ENCODE peak calls at places on chromosomes 1 and 21, in eight cellular contexts. S, R, Y, V, L, G, T and Z are unnamed samples.

GRCh38 chr1:962381-963350 is 2.3 kb downstream of the KLHL17 start:
- DNase-seq in Y (no peak), R (no peak), L (no peak), G (no peak), T (no peak), S (no peak), V (no peak), Z (no peak)

GRCh38 chr1:112840631-112841624 is 115.1 kb downstream of the SLC16A1 start:
- DNase-seq in G (no peak), L (peak; percentile 64), V (peak; percentile 89), T (no peak), R (no peak), S (no peak), Y (no peak), Z (no peak)

GRCh38 chr1:117339866-117340357 is 27.3 kb upstream of the MAN1A2 start:
- DNase-seq in L (no peak), Y (no peak), R (no peak), G (no peak), V (peak; percentile 79), S (no peak), T (no peak), Z (no peak)

GRCh38 chr1:184945678-184946412 is 28.5 kb downstream of the NIBAN1 start:
- DNase-seq in S (no peak), G (no peak), Y (no peak), R (no peak), L (no peak), V (no peak), T (no peak), Z (no peak)

GRCh38 chr1:55309786-55310516 is 94.8 kb upstream of the USP24 start:
- DNase-seq in S (no peak), L (no peak), T (no peak), Y (no peak), V (no peak), R (no peak), G (no peak), Z (no peak)

GRCh38 chr1:54608561-54609230 is 14.6 kb downstream of the FAM151A start:
- DNase-seq in R (no peak), L (no peak), S (no peak), T (no peak), V (no peak), G (no peak), Y (no peak), Z (no peak)

GRCh38 chr1:205068457-205069035 is 15.7 kb downstream of the TMEM81 start:
- DNase-seq in S (no peak), Y (no peak), G (no peak), V (no peak), R (no peak), L (no peak), T (no peak), Z (no peak)

GRCh38 chr1:245587435-245588105 is 432.8 kb downstream of the KIF26B start:
- DNase-seq in G (no peak), T (no peak), L (no peak), R (no peak), S (peak; percentile 32), Y (no peak), V (no peak), Z (no peak)

GRCh38 chr21:46634966-46635323 is 529 bp upstream of the PRMT2 start:
- DNase-seq in S (no peak), T (peak; percentile 55), G (peak; percentile 78), L (peak; percentile 86), V (peak; percentile 70), Y (peak; percentile 82), R (peak; percentile 89), Z (peak; percentile 8)